ENCODE peak calls at places on chromosomes 5 and 9, in eight cellular contexts. One of them, this sample, is unnamed.

GRCh38 chr5:168377525-168377924 is 86.1 kb downstream of the WWC1 start:
- DNase-seq in WTC11: no peak
- DNase-seq in K562: no peak
- DNase-seq in endothelial cell of umbilical vein: no peak
- DNase-seq in A549: no peak
- DNase-seq in GM12878: peak
- DNase-seq in SK-N-SH: no peak
- DNase-seq in HepG2: no peak
- DNase-seq in this sample: no peak

GRCh38 chr9:127569819-127570401 is 42.2 kb upstream of the STXBP1 start:
- DNase-seq in GM12878: no peak
- DNase-seq in A549: no peak
- DNase-seq in WTC11: no peak
- DNase-seq in SK-N-SH: no peak
- DNase-seq in K562: no peak
- DNase-seq in endothelial cell of umbilical vein: no peak
- DNase-seq in HepG2: no peak
- DNase-seq in this sample: peak

GRCh38 chr9:76166436-76166959 is 227.7 kb downstream of the RFK start:
- DNase-seq in HepG2: no peak
- DNase-seq in A549: no peak
- DNase-seq in WTC11: no peak
- DNase-seq in GM12878: no peak
- DNase-seq in K562: no peak
- DNase-seq in SK-N-SH: no peak
- DNase-seq in endothelial cell of umbilical vein: peak
- DNase-seq in this sample: peak

GRCh38 chr9:137128158-137129088 is 10.5 kb upstream of the GRIN1 start:
- DNase-seq in HepG2: no peak
- DNase-seq in GM12878: no peak
- DNase-seq in endothelial cell of umbilical vein: no peak
- DNase-seq in A549: no peak
- DNase-seq in WTC11: no peak
- DNase-seq in SK-N-SH: peak
- DNase-seq in K562: no peak
- DNase-seq in this sample: peak

GRCh38 chr9:108272350-108272899 is 583.4 kb downstream of the ACTL7B start:
- DNase-seq in A549: peak
- DNase-seq in endothelial cell of umbilical vein: peak
- DNase-seq in K562: peak
- DNase-seq in SK-N-SH: peak
- DNase-seq in GM12878: no peak
- DNase-seq in HepG2: peak
- DNase-seq in WTC11: peak
- DNase-seq in this sample: peak

GRCh38 chr9:127397722-127398647 is 1.0 kb downstream of the SLC2A8 start:
- DNase-seq in GM12878: no peak
- DNase-seq in A549: peak
- DNase-seq in endothelial cell of umbilical vein: peak
- DNase-seq in WTC11: peak
- DNase-seq in HepG2: peak
- DNase-seq in SK-N-SH: peak
- DNase-seq in K562: peak
- DNase-seq in this sample: no peak

GRCh38 chr5:43042626-43043399 is 2.7 kb upstream of the ANXA2R start:
- DNase-seq in SK-N-SH: peak
- DNase-seq in GM12878: peak
- DNase-seq in HepG2: no peak
- DNase-seq in K562: peak
- DNase-seq in endothelial cell of umbilical vein: peak
- DNase-seq in WTC11: peak
- DNase-seq in A549: no peak
- DNase-seq in this sample: peak

GRCh38 chr5:139474815-139475791 is 4.3 kb downstream of the SMIM33 start:
- DNase-seq in A549: no peak
- DNase-seq in SK-N-SH: no peak
- DNase-seq in endothelial cell of umbilical vein: no peak
- DNase-seq in GM12878: no peak
- DNase-seq in WTC11: no peak
- DNase-seq in K562: peak
- DNase-seq in HepG2: no peak
- DNase-seq in this sample: peak

GRCh38 chr9:86891091-86891490 is 56.2 kb downstream of the GAS1 start:
- DNase-seq in WTC11: no peak
- DNase-seq in endothelial cell of umbilical vein: no peak
- DNase-seq in GM12878: no peak
- DNase-seq in HepG2: no peak
- DNase-seq in A549: no peak
- DNase-seq in K562: no peak
- DNase-seq in SK-N-SH: no peak
- DNase-seq in this sample: no peak

GRCh38 chr9:20990867-20991266 is 40.6 kb downstream of the HACD4 start:
- DNase-seq in A549: no peak
- DNase-seq in K562: no peak
- DNase-seq in endothelial cell of umbilical vein: no peak
- DNase-seq in GM12878: no peak
- DNase-seq in HepG2: no peak
- DNase-seq in WTC11: no peak
- DNase-seq in SK-N-SH: no peak
- DNase-seq in this sample: peak

GRCh38 chr9:98135558-98135934 is 16.5 kb upstream of the TRIM14 start:
- DNase-seq in endothelial cell of umbilical vein: no peak
- DNase-seq in SK-N-SH: no peak
- DNase-seq in HepG2: no peak
- DNase-seq in K562: no peak
- DNase-seq in WTC11: no peak
- DNase-seq in A549: no peak
- DNase-seq in GM12878: no peak
- DNase-seq in this sample: no peak

GRCh38 chr9:7011395-7012067 is 253.8 kb downstream of the KDM4C start:
- DNase-seq in K562: no peak
- DNase-seq in GM12878: peak
- DNase-seq in endothelial cell of umbilical vein: peak
- DNase-seq in SK-N-SH: no peak
- DNase-seq in WTC11: no peak
- DNase-seq in A549: no peak
- DNase-seq in HepG2: no peak
- DNase-seq in this sample: peak

GRCh38 chr9:88280816-88281382 is 107.3 kb upstream of the SPIN1 start:
- DNase-seq in SK-N-SH: peak
- DNase-seq in HepG2: no peak
- DNase-seq in A549: no peak
- DNase-seq in K562: no peak
- DNase-seq in endothelial cell of umbilical vein: no peak
- DNase-seq in WTC11: peak
- DNase-seq in GM12878: no peak
- DNase-seq in this sample: peak

GRCh38 chr5:169757016-169757415 is 119.9 kb downstream of the DOCK2 start:
- DNase-seq in GM12878: no peak
- DNase-seq in HepG2: no peak
- DNase-seq in K562: no peak
- DNase-seq in WTC11: no peak
- DNase-seq in SK-N-SH: no peak
- DNase-seq in A549: no peak
- DNase-seq in endothelial cell of umbilical vein: no peak
- DNase-seq in this sample: no peak
- TF ChIP-seq MAX in GM12878: no peak
- TF ChIP-seq MAX in HepG2: no peak
- TF ChIP-seq MAX in K562: no peak
- TF ChIP-seq MAX in WTC11: no peak
- TF ChIP-seq MAX in SK-N-SH: no peak
- TF ChIP-seq MAX in A549: no peak
- TF ChIP-seq MAX in endothelial cell of umbilical vein: no peak
- TF ChIP-seq MAX in this sample: no peak

GRCh38 chr9:125886365-125886764 is 139.2 kb downstream of the PBX3 start:
- DNase-seq in SK-N-SH: no peak
- DNase-seq in HepG2: no peak
- DNase-seq in endothelial cell of umbilical vein: no peak
- DNase-seq in WTC11: no peak
- DNase-seq in GM12878: no peak
- DNase-seq in K562: no peak
- DNase-seq in A549: no peak
- DNase-seq in this sample: no peak
- TF ChIP-seq MAX in SK-N-SH: no peak
- TF ChIP-seq MAX in HepG2: no peak
- TF ChIP-seq MAX in endothelial cell of umbilical vein: no peak
- TF ChIP-seq MAX in WTC11: no peak
- TF ChIP-seq MAX in GM12878: no peak
- TF ChIP-seq MAX in K562: no peak
- TF ChIP-seq MAX in A549: no peak
- TF ChIP-seq MAX in this sample: no peak

GRCh38 chr5:135246923-135247795 is 151.9 kb downstream of the MACROH2A1 start:
- DNase-seq in GM12878: no peak
- DNase-seq in HepG2: no peak
- DNase-seq in A549: peak
- DNase-seq in K562: peak
- DNase-seq in endothelial cell of umbilical vein: peak
- DNase-seq in WTC11: no peak
- DNase-seq in SK-N-SH: no peak
- DNase-seq in this sample: peak

GRCh38 chr5:135246605-135246922 is 152.5 kb downstream of the MACROH2A1 start:
- DNase-seq in K562: no peak
- DNase-seq in A549: no peak
- DNase-seq in SK-N-SH: no peak
- DNase-seq in GM12878: no peak
- DNase-seq in endothelial cell of umbilical vein: no peak
- DNase-seq in WTC11: no peak
- DNase-seq in HepG2: no peak
- DNase-seq in this sample: no peak

GRCh38 chr5:135249658-135250057 is 149.4 kb downstream of the MACROH2A1 start:
- DNase-seq in endothelial cell of umbilical vein: no peak
- DNase-seq in K562: peak
- DNase-seq in WTC11: no peak
- DNase-seq in A549: no peak
- DNase-seq in GM12878: no peak
- DNase-seq in HepG2: no peak
- DNase-seq in SK-N-SH: no peak
- DNase-seq in this sample: no peak

GRCh38 chr5:135251099-135251498 is 147.9 kb downstream of the MACROH2A1 start:
- DNase-seq in SK-N-SH: no peak
- DNase-seq in endothelial cell of umbilical vein: no peak
- DNase-seq in HepG2: no peak
- DNase-seq in GM12878: no peak
- DNase-seq in K562: no peak
- DNase-seq in A549: no peak
- DNase-seq in WTC11: no peak
- DNase-seq in this sample: no peak

GRCh38 chr5:135248801-135249231 is 150.2 kb downstream of the MACROH2A1 start:
- DNase-seq in GM12878: no peak
- DNase-seq in A549: no peak
- DNase-seq in endothelial cell of umbilical vein: no peak
- DNase-seq in SK-N-SH: no peak
- DNase-seq in HepG2: no peak
- DNase-seq in WTC11: no peak
- DNase-seq in K562: no peak
- DNase-seq in this sample: no peak
- TF ChIP-seq MAX in GM12878: no peak
- TF ChIP-seq MAX in A549: no peak
- TF ChIP-seq MAX in endothelial cell of umbilical vein: no peak
- TF ChIP-seq MAX in SK-N-SH: no peak
- TF ChIP-seq MAX in HepG2: no peak
- TF ChIP-seq MAX in WTC11: no peak
- TF ChIP-seq MAX in K562: no peak
- TF ChIP-seq MAX in this sample: no peak

DNA sequence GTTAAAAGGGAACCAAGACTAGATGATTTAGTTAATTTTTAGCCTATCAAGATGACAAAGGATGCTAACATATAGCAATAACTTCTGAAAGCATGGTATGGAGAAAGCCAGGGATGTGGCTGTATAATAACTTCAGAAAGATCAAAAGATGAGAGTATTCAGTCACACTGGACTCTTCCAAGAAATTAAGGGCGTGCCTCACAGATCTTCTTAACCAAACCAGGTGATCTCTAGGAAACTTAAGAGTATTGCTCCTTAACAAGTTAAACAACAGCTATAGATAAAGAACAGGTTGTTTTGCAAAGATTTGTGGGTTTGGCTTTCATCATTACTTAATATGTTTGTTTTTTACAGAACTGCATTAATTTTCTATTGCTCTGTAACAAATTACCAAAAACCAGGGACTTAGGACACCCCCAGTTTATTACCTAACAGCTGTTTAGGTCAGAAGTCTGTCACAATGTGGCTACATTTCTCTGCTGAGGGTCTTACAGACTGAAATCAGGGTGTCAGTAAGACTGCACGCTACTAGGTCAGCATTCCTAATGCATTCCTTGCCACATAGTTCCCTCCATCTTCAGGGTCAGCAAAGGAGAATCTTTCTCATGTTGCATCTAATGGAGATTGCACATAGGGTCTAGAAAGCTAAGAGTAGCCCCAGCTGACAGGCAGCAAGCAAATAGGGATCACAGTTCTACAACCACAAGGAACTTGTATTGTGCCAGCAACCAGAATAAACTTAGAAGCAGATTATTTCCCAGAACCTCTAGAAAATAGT is 113.8 kb downstream of the WDR70 start:
- DNase-seq in HepG2: no peak
- DNase-seq in K562: no peak
- DNase-seq in A549: no peak
- DNase-seq in WTC11: no peak
- DNase-seq in endothelial cell of umbilical vein: no peak
- DNase-seq in GM12878: no peak
- DNase-seq in SK-N-SH: no peak
- DNase-seq in this sample: no peak
- TF ChIP-seq MAX in HepG2: no peak
- TF ChIP-seq MAX in K562: no peak
- TF ChIP-seq MAX in A549: no peak
- TF ChIP-seq MAX in WTC11: no peak
- TF ChIP-seq MAX in endothelial cell of umbilical vein: no peak
- TF ChIP-seq MAX in GM12878: no peak
- TF ChIP-seq MAX in SK-N-SH: no peak
- TF ChIP-seq MAX in this sample: no peak